ENCODE peak calls at places on chromosomes 13 and 19, in six cellular contexts. B is EL, K is epithelial cell of esophagus, S is C1 segment of cervical spinal cord, X is T-cell, J is GM20000. E is an unnamed sample.

GRCh38 chr19:13172335-13173128 is 22.3 kb downstream of the IER2 start:
- DNase-seq in B (peak; percentile 94), K (peak; percentile 84), S (no peak), X (peak; percentile 72), J (peak; percentile 12), E (peak; percentile 26)

GRCh38 chr19:4362038-4362828 is 18.9 kb downstream of the MPND start:
- DNase-seq in B (no peak), K (no peak), S (no peak), X (no peak), J (no peak), E (no peak)

GRCh38 chr13:111338841-111339240 is 18.4 kb downstream of the TEX29 start:
- DNase-seq in B (no peak), K (no peak), S (no peak), X (no peak), J (no peak), E (no peak)

GRCh38 chr13:42064259-42064658 is 15.8 kb downstream of the DGKH start:
- DNase-seq in B (peak; percentile 82), K (peak; percentile 60), S (no peak), X (no peak), J (no peak), E (no peak)

GRCh38 chr13:72205773-72206172 is 338.8 kb upstream of the DACH1 start:
- DNase-seq in B (peak; percentile 4), K (peak; percentile 60), S (no peak), X (no peak), J (no peak), E (no peak)

GRCh38 chr13:109778102-109778542 is 8.3 kb downstream of the IRS2 start:
- DNase-seq in B (peak; percentile 43), K (peak; percentile 83), S (no peak), X (no peak), J (no peak), E (no peak)

GRCh38 chr13:30880151-30880551 is 25.9 kb upstream of the MEDAG start:
- DNase-seq in B (no peak), K (no peak), S (no peak), X (no peak), J (no peak), E (no peak)

GRCh38 chr19:51259348-51260245 is 8.7 kb downstream of the SIGLECL1 start:
- DNase-seq in B (peak; percentile 31), K (peak; percentile 24), S (no peak), X (no peak), J (peak; percentile 62), E (peak; percentile 57)

GRCh38 chr19:7917292-7918061 is 2.7 kb upstream of the SNAPC2 start:
- DNase-seq in B (peak; percentile 62), K (peak; percentile 58), S (no peak), X (no peak), J (peak; percentile 85), E (peak; percentile 58)

GRCh38 chr13:41231786-41232185 is 31.6 kb downstream of the MTRF1 start:
- DNase-seq in B (no peak), K (peak; percentile 54), S (no peak), X (no peak), J (no peak), E (no peak)

GRCh38 chr19:47471733-47472457 is at the start of gene SLC8A2:
- DNase-seq in B (peak; percentile 55), K (peak; percentile 65), S (no peak), X (no peak), J (peak; percentile 78), E (peak; percentile 76)

GRCh38 chr13:113758651-113759524 is at the start of gene TMEM255B:
- DNase-seq in B (peak; percentile 72), K (peak; percentile 73), S (peak; percentile 18), X (peak; percentile 64), J (peak; percentile 97), E (peak; percentile 92)

GRCh38 chr13:97021241-97021640 is 27.0 kb upstream of the OXGR1 start:
- DNase-seq in B (no peak), K (no peak), S (no peak), X (no peak), J (no peak), E (no peak)

GRCh38 chr13:46278474-46278873 is 66.7 kb downstream of the LRRC63 start:
- DNase-seq in B (no peak), K (no peak), S (no peak), X (no peak), J (no peak), E (no peak)

GRCh38 chr13:80168089-80168850 is 172.7 kb downstream of the SPRY2 start:
- DNase-seq in B (peak; percentile 13), K (peak; percentile 33), S (no peak), X (no peak), J (no peak), E (no peak)

GRCh38 chr19:23867895-23868294 is 46.8 kb upstream of the ZNF726 start:
- DNase-seq in B (peak; percentile 0), K (no peak), S (no peak), X (no peak), J (no peak), E (no peak)

GRCh38 chr19:12720851-12721655 is 2.7 kb downstream of the TNPO2 start:
- DNase-seq in B (peak; percentile 33), K (peak; percentile 21), S (no peak), X (no peak), J (peak; percentile 51), E (no peak)

GRCh38 chr13:99971576-99972189 is at the start of gene ZIC5:
- DNase-seq in B (no peak), K (no peak), S (no peak), X (no peak), J (no peak), E (no peak)

GRCh38 chr13:98549006-98549727 is 27.7 kb downstream of the STK24 start:
- DNase-seq in B (peak; percentile 92), K (peak; percentile 86), S (no peak), X (no peak), J (no peak), E (no peak)

GRCh38 chr19:14006766-14007562 is 844 bp upstream of the RFX1 start:
- DNase-seq in B (no peak), K (no peak), S (no peak), X (no peak), J (no peak), E (no peak)

GRCh38 chr13:27130223-27131015 is 41.2 kb downstream of the USP12 start:
- DNase-seq in B (peak; percentile 46), K (peak; percentile 51), S (no peak), X (no peak), J (no peak), E (no peak)

GRCh38 chr13:73001971-73002370 is 56.8 kb upstream of the KLF5 start:
- DNase-seq in B (no peak), K (no peak), S (no peak), X (no peak), J (no peak), E (no peak)

GRCh38 chr19:22257916-22258315 is 28.3 kb upstream of the ZNF729 start:
- DNase-seq in B (no peak), K (no peak), S (no peak), X (no peak), J (no peak), E (no peak)

GRCh38 chr13:84648069-84648640 is 765.9 kb upstream of the SLITRK1 start:
- DNase-seq in B (no peak), K (no peak), S (no peak), X (no peak), J (no peak), E (no peak)

GRCh38 chr13:107020393-107020792 is 452.5 kb upstream of the ARGLU1 start:
- DNase-seq in B (no peak), K (no peak), S (no peak), X (no peak), J (no peak), E (no peak)

GRCh38 chr13:31199849-31200635 is at the start of gene B3GLCT:
- DNase-seq in B (peak; percentile 80), K (peak; percentile 77), S (no peak), X (peak; percentile 68), J (peak; percentile 97), E (peak; percentile 93)

GRCh38 chr19:38988632-38989031 is 13.1 kb upstream of the FBXO17 start:
- DNase-seq in B (no peak), K (no peak), S (no peak), X (no peak), J (no peak), E (no peak)

GRCh38 chr13:102773441-102774209 is at the start of gene TEX30:
- DNase-seq in B (peak; percentile 87), K (peak; percentile 87), S (peak; percentile 1), X (peak; percentile 81), J (peak; percentile 95), E (peak; percentile 94)

GRCh38 chr13:66887088-66887487 is 343.0 kb downstream of the PCDH9 start:
- DNase-seq in B (no peak), K (no peak), S (no peak), X (no peak), J (no peak), E (no peak)

GRCh38 chr13:37409756-37410155 is 188.8 kb downstream of the POSTN start:
- DNase-seq in B (peak; percentile 39), K (peak; percentile 67), S (no peak), X (no peak), J (no peak), E (no peak)

GRCh38 chr19:33562636-33563035 is 41.0 kb upstream of the PEPD start:
- DNase-seq in B (no peak), K (no peak), S (no peak), X (no peak), J (no peak), E (no peak)

GRCh38 chr13:99624936-99625540 is 123.8 kb downstream of the TM9SF2 start:
- DNase-seq in B (no peak), K (no peak), S (no peak), X (no peak), J (no peak), E (no peak)

GRCh38 chr13:80753951-80754350 is 413.0 kb upstream of the SPRY2 start:
- DNase-seq in B (no peak), K (no peak), S (no peak), X (no peak), J (no peak), E (no peak)

GRCh38 chr13:108495686-108496363 is 133.6 kb upstream of the MYO16 start:
- DNase-seq in B (no peak), K (peak; percentile 14), S (no peak), X (no peak), J (no peak), E (no peak)

GRCh38 chr19:16899566-16900075 is 10.8 kb downstream of the F2RL3 start:
- DNase-seq in B (peak; percentile 27), K (peak; percentile 24), S (no peak), X (no peak), J (peak; percentile 83), E (peak; percentile 80)

GRCh38 chr13:44064376-44064775 is 184.7 kb downstream of the LACC1 start:
- DNase-seq in B (peak; percentile 3), K (no peak), S (no peak), X (no peak), J (no peak), E (no peak)

GRCh38 chr13:68719815-68720214 is 1387.8 kb upstream of the ATXN8OS start:
- DNase-seq in B (no peak), K (no peak), S (no peak), X (no peak), J (no peak), E (no peak)

E was measured in GM10248.